ENCODE peak calls at places on chromosomes 7 and 10, in nine cellular contexts. R is fibroblast of lung, M is HCT116, K is HepG2, I is GM23248, Y is GM12878, A is hepatocyte, S is neural progenitor cell, Q is mammary epithelial cell. F is an unnamed sample.

GRCh38 chr10:132510174-132510611 is 27.4 kb upstream of the INPP5A start:
- DNase-seq in R (no peak), M (no peak), K (no peak), I (no peak), Y (no peak), A (no peak), S (no peak), Q (no peak), F (no peak)

GRCh38 chr7:130135208-130136205 is 65.2 kb downstream of the KLHDC10 start:
- DNase-seq in R (peak), M (no peak), K (no peak), I (peak), Y (no peak), A (no peak), S (no peak), Q (no peak), F (no peak)

GRCh38 chr7:74479066-74479781 is 25.5 kb downstream of the GTF2IRD1 start:
- DNase-seq in R (peak), M (no peak), K (no peak), I (peak), Y (no peak), A (no peak), S (no peak), Q (no peak), F (peak)

GRCh38 chr7:110386914-110387313 is 704.0 kb upstream of the LRRN3 start:
- DNase-seq in R (peak), M (peak), K (peak), I (peak), Y (no peak), A (peak), S (no peak), Q (peak), F (peak)

GRCh38 chr10:34587002-34587740 is 227.9 kb downstream of the PARD3 start:
- DNase-seq in R (peak), M (no peak), K (no peak), I (peak), Y (no peak), A (no peak), S (no peak), Q (peak), F (no peak)

GRCh38 chr7:41420421-41420820 is 282.5 kb downstream of the INHBA start:
- DNase-seq in R (peak), M (no peak), K (no peak), I (no peak), Y (no peak), A (no peak), S (no peak), Q (no peak), F (no peak)

GRCh38 chr7:141333459-141333858 is 217.8 kb upstream of the AGK start:
- DNase-seq in R (no peak), M (no peak), K (no peak), I (peak), Y (no peak), A (peak), S (peak), Q (no peak), F (no peak)

GRCh38 chr10:78894841-78895195 is 173.9 kb upstream of the ZMIZ1 start:
- DNase-seq in R (no peak), M (no peak), K (peak), I (no peak), Y (no peak), A (peak), S (no peak), Q (no peak), F (peak)

GRCh38 chr10:131272897-131273451 is 38.5 kb downstream of the TCERG1L start:
- DNase-seq in R (no peak), M (no peak), K (no peak), I (no peak), Y (no peak), A (no peak), S (no peak), Q (no peak), F (no peak)

GRCh38 chr10:80504897-80505465 is 32.7 kb upstream of the SH2D4B start:
- DNase-seq in R (no peak), M (no peak), K (no peak), I (no peak), Y (no peak), A (no peak), S (no peak), Q (peak), F (peak)

GRCh38 chr7:114859477-114859876 is 62.4 kb upstream of the MDFIC start:
- DNase-seq in R (no peak), M (no peak), K (no peak), I (no peak), Y (no peak), A (no peak), S (no peak), Q (no peak), F (no peak)

GRCh38 chr7:7768977-7769376 is 50.6 kb upstream of the RPA3 start:
- DNase-seq in R (peak), M (no peak), K (no peak), I (no peak), Y (no peak), A (no peak), S (no peak), Q (no peak), F (no peak)

GRCh38 chr10:90112681-90113080 is 411.3 kb downstream of the KIF20B start:
- DNase-seq in R (peak), M (no peak), K (no peak), I (no peak), Y (no peak), A (no peak), S (no peak), Q (peak), F (no peak)

GRCh38 chr7:38518516-38518915 is 112.7 kb downstream of the AMPH start:
- DNase-seq in R (peak), M (no peak), K (no peak), I (peak), Y (no peak), A (no peak), S (no peak), Q (no peak), F (no peak)

GRCh38 chr10:29841724-29842649 is 207.2 kb upstream of the SVIL start:
- DNase-seq in R (peak), M (no peak), K (peak), I (peak), Y (no peak), A (peak), S (peak), Q (no peak), F (peak)

GRCh38 chr10:88254091-88254490 is 329.0 kb downstream of the RNLS start:
- DNase-seq in R (peak), M (peak), K (no peak), I (peak), Y (no peak), A (peak), S (no peak), Q (peak), F (peak)

GRCh38 chr10:45809829-45810228 is 37.5 kb downstream of the AGAP4 start:
- DNase-seq in R (no peak), M (no peak), K (no peak), I (no peak), Y (no peak), A (no peak), S (peak), Q (no peak), F (no peak)

GRCh38 chr7:99393363-99394187 is 14.8 kb downstream of the PDAP1 start:
- DNase-seq in R (no peak), M (no peak), K (no peak), I (peak), Y (no peak), A (peak), S (peak), Q (no peak), F (no peak)

GRCh38 chr7:3943779-3944520 is 642.9 kb downstream of the SDK1 start:
- DNase-seq in R (no peak), M (no peak), K (no peak), I (no peak), Y (no peak), A (no peak), S (no peak), Q (no peak), F (no peak)

GRCh38 chr7:24123061-24123460 is 160.9 kb upstream of the NPY start:
- DNase-seq in R (peak), M (no peak), K (no peak), I (peak), Y (no peak), A (no peak), S (no peak), Q (no peak), F (no peak)

GRCh38 chr7:96670338-96671289 is 39.0 kb downstream of the SEM1 start:
- DNase-seq in R (no peak), M (no peak), K (no peak), I (no peak), Y (no peak), A (no peak), S (no peak), Q (no peak), F (no peak)

GRCh38 chr10:89515031-89515841 is 20.2 kb downstream of the SLC16A12 start:
- DNase-seq in R (peak), M (no peak), K (no peak), I (peak), Y (no peak), A (peak), S (no peak), Q (peak), F (no peak)

GRCh38 chr10:103502849-103503660 is 9.6 kb downstream of the NEURL1 start:
- DNase-seq in R (no peak), M (no peak), K (no peak), I (no peak), Y (no peak), A (no peak), S (peak), Q (no peak), F (no peak)

GRCh38 chr7:96599288-96599936 is 110.2 kb downstream of the SEM1 start:
- DNase-seq in R (no peak), M (no peak), K (no peak), I (no peak), Y (no peak), A (no peak), S (peak), Q (no peak), F (no peak)

GRCh38 chr7:94529516-94529915 is 19.9 kb downstream of the CASD1 start:
- DNase-seq in R (peak), M (no peak), K (no peak), I (peak), Y (no peak), A (no peak), S (peak), Q (peak), F (no peak)

GRCh38 chr10:74585231-74586087 is 240.9 kb upstream of the KAT6B start:
- DNase-seq in R (no peak), M (no peak), K (no peak), I (peak), Y (peak), A (no peak), S (peak), Q (peak), F (no peak)

GRCh38 chr7:140876519-140877248 is 48.0 kb downstream of the BRAF start:
- DNase-seq in R (peak), M (no peak), K (no peak), I (peak), Y (peak), A (no peak), S (no peak), Q (peak), F (no peak)

GRCh38 chr10:62374862-62375710 is 917 bp downstream of the ZNF365 start:
- DNase-seq in R (peak), M (no peak), K (no peak), I (peak), Y (no peak), A (no peak), S (no peak), Q (peak), F (peak)

GRCh38 chr7:114925443-114925842 is 3.5 kb downstream of the MDFIC start:
- DNase-seq in R (no peak), M (no peak), K (no peak), I (no peak), Y (no peak), A (no peak), S (no peak), Q (no peak), F (no peak)

GRCh38 chr10:125083576-125083920 is 76.8 kb downstream of the CTBP2 start:
- DNase-seq in R (peak), M (no peak), K (no peak), I (peak), Y (no peak), A (no peak), S (no peak), Q (no peak), F (no peak)

GRCh38 chr7:80795174-80795573 is 123.7 kb downstream of the SEMA3C start:
- DNase-seq in R (no peak), M (no peak), K (no peak), I (peak), Y (no peak), A (no peak), S (no peak), Q (no peak), F (no peak)
- TF ChIP-seq EZH2 in R (no peak), M (no peak), K (no peak), I (no peak), Y (no peak), A (no peak), S (no peak), Q (no peak), F (no peak)

DNA sequence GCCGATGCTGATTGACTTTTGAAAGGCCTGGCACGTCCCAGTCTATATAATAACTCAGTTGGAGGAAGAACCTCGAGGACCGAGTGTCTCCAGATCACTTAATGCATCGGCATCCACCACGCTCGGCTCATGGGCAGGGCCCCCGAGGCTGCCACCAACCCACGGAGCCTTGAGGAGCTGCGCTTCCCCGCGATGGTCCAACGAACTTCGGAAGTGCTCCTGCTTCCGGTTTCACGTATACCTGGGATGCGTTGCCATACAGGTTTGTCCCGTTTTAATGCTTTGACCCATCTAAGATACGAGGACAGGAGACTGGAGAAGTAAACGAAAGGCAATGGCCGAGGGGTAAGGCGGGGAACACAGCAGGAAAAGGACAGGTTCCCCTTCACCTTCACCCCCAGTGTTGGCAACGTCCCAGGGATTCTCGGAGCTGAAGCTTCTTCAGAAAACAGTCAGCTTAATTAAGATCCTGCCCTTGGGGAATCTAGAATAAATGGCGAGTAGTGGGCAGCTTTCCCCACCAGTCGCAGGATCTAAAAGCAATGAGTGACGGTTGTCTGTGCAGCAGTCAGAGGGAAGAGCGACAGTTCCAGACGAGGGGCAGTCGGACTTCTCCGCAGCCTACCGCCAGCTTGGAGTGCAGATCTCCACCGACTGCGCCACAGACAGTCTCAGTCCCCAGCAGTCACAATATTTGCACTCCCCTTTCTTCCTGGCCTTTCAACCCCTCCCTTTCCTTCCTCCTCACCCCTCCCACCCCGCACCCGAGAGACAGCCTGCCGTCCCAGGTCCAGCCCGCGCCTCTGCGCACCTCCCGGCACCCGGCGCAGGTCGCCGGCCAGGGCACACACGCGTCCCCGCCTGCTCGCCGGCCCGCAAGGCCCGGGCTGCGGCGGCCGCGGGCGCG is 10.7 kb upstream of the SP8 start:
- DNase-seq in R (no peak), M (no peak), K (no peak), I (no peak), Y (no peak), A (no peak), S (peak), Q (peak), F (peak)
- H3K4me2 ChIP-seq in R (peak), M (peak), K (peak), I (peak), Y (peak), A (peak), S (peak), Q (peak), F (peak)

GRCh38 chr7:150735596-150736358 is 1.4 kb upstream of the GIMAP5 start:
- DNase-seq in R (no peak), M (no peak), K (no peak), I (no peak), Y (no peak), A (no peak), S (peak), Q (no peak), F (no peak)
- TF ChIP-seq EZH2 in R (no peak), M (no peak), K (no peak), I (no peak), Y (no peak), A (no peak), S (no peak), Q (no peak), F (no peak)

GRCh38 chr10:37872955-37873354 is 15.5 kb upstream of the ZNF248 start:
- DNase-seq in R (no peak), M (no peak), K (no peak), I (no peak), Y (no peak), A (no peak), S (no peak), Q (no peak), F (no peak)

GRCh38 chr10:37865957-37866671 is 8.7 kb upstream of the ZNF248 start:
- DNase-seq in R (no peak), M (no peak), K (no peak), I (no peak), Y (no peak), A (no peak), S (no peak), Q (no peak), F (no peak)

GRCh38 chr10:37872283-37872682 is 14.9 kb upstream of the ZNF248 start:
- DNase-seq in R (no peak), M (no peak), K (no peak), I (no peak), Y (no peak), A (no peak), S (no peak), Q (no peak), F (no peak)

GRCh38 chr10:37871143-37871542 is 13.7 kb upstream of the ZNF248 start:
- DNase-seq in R (no peak), M (no peak), K (no peak), I (no peak), Y (no peak), A (no peak), S (no peak), Q (no peak), F (no peak)

GRCh38 chr10:37871568-37872251 is 14.3 kb upstream of the ZNF248 start:
- DNase-seq in R (no peak), M (no peak), K (no peak), I (no peak), Y (no peak), A (no peak), S (no peak), Q (no peak), F (no peak)
- H3K4me2 ChIP-seq in R (no peak), M (no peak), K (peak), I (no peak), Y (no peak), A (no peak), S (no peak), Q (no peak), F (no peak)

GRCh38 chr7:158534598-158534997 is 53.0 kb downstream of the PTPRN2 start:
- DNase-seq in R (no peak), M (no peak), K (no peak), I (no peak), Y (no peak), A (no peak), S (no peak), Q (no peak), F (no peak)

GRCh38 chr7:158532093-158532627 is 55.5 kb downstream of the PTPRN2 start:
- DNase-seq in R (no peak), M (no peak), K (no peak), I (no peak), Y (no peak), A (no peak), S (no peak), Q (no peak), F (no peak)

GRCh38 chr7:158536871-158537865 is 50.5 kb downstream of the PTPRN2 start:
- DNase-seq in R (no peak), M (no peak), K (peak), I (no peak), Y (no peak), A (no peak), S (no peak), Q (no peak), F (no peak)

GRCh38 chr7:158533386-158534133 is 54.1 kb downstream of the PTPRN2 start:
- DNase-seq in R (no peak), M (no peak), K (no peak), I (no peak), Y (no peak), A (no peak), S (no peak), Q (no peak), F (no peak)

DNA sequence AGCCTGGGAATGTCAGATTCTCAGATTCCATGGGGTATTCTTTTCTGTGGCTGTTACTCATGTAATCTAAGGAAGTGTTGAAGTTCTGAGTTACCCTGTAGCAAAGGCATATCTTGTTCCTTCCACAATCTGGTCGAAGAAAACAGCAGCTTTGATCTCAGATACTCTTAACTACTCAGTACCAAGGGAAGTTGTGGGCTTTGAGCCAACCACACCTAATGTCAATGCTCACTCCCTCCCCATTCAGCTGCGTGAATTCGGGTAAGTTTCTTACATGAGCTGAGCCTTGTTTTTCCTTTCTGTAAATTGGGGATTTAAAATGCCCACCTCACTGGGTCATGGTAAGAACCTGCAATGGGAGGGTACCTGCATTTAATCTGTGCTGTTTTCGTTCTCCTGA is 52.5 kb downstream of the PTPRN2 start:
- DNase-seq in R (no peak), M (no peak), K (no peak), I (no peak), Y (no peak), A (no peak), S (no peak), Q (no peak), F (no peak)
- TF ChIP-seq EZH2 in R (no peak), M (no peak), K (no peak), I (no peak), Y (no peak), A (no peak), S (no peak), Q (no peak), F (no peak)

DNA sequence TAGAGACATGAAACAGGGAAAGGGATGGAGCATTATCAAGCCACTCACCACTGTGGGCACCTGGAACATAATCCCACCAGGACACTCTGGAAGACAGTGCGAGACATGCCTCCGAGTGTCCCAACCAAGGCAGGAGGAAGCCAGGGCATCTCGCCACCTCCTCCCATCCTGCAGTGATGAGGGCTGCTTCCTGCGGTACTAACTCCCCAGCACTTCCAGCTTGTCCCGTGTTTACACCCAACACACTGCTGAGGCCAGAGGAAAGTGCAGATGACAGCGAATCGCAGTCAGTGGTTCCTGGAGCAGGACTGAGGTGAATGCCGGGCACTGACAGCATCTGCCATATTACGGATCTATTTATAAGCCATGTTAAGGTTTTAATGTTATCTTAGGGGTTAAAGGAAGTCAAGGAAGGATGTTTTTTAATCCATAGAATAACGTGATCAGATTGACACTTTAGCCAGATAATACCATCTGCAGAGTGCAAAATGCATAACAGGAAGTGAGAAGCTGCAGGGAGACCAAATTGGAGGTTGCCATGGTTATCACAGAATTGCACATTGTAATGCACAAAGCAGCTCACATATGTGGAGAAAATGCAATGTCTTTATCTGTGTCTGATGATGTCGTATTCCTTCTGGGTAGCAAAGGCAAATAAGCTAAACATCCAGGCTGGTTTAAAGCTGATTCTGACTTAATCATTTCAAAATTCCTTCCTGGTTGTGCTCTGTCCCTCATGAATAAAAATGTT is 314.1 kb upstream of the C7orf33 start:
- DNase-seq in R (no peak), M (no peak), K (no peak), I (no peak), Y (no peak), A (no peak), S (no peak), Q (no peak), F (no peak)
- H3K4me2 ChIP-seq in R (no peak), M (no peak), K (no peak), I (no peak), Y (no peak), A (no peak), S (no peak), Q (no peak), F (no peak)

DNA sequence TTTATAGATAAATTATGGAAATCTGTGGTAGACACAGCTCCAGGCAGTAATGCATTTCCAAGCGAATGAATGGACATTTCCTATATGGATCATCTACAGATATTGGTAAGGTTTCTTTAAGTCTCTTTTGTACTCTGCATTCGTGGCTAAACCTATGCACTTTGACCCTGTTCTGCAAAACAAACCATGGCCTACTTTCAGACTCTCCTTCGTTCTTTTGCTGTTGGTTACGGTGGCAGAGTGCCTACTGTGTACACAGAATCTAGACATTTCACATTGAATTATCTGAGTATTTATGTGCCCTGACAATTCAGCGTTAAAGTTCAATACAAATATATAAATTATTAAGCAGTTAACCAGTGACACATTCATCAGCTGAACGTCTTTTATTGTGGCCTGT is 93.3 kb downstream of the MGMT start:
- DNase-seq in R (no peak), M (no peak), K (no peak), I (no peak), Y (no peak), A (no peak), S (no peak), Q (no peak), F (no peak)
- TF ChIP-seq EZH2 in R (no peak), M (no peak), K (no peak), I (no peak), Y (no peak), A (no peak), S (no peak), Q (no peak), F (no peak)

F was measured in PC-9.